ENCODE peak calls at places on chromosomes 3 and 15, in eight cellular contexts. F is kidney epithelial cell, G is mucosa of descending colon, J is retinal pigment epithelial cell, O is brain microvascular endothelial cell, Q is DND-41, R is lower leg skin, M is H7. B is an unnamed sample.

GRCh38 chr3:55935241-55935640 is 448.1 kb upstream of the WNT5A start:
- DNase-seq in F (no peak), G (no peak), J (no peak), O (no peak), Q (no peak), R (no peak), M (no peak), B (no peak)

GRCh38 chr3:61371123-61371522 is 119.9 kb upstream of the FHIT start:
- DNase-seq in F (no peak), G (no peak), J (no peak), O (peak; percentile 6), Q (peak; percentile 46), R (no peak), M (peak; percentile 18), B (peak; percentile 7)

GRCh38 chr3:126181398-126181725 is 976 bp upstream of the ALDH1L1 start:
- DNase-seq in F (no peak), G (no peak), J (no peak), O (no peak), Q (no peak), R (no peak), M (no peak), B (no peak)

GRCh38 chr3:46725663-46726314 is 8.1 kb upstream of the PRSS50 start:
- DNase-seq in F (no peak), G (no peak), J (peak; percentile 5), O (no peak), Q (no peak), R (no peak), M (no peak), B (no peak)

GRCh38 chr3:33663042-33663441 is 55.0 kb downstream of the CLASP2 start:
- DNase-seq in F (no peak), G (no peak), J (no peak), O (no peak), Q (no peak), R (no peak), M (no peak), B (no peak)

GRCh38 chr15:59116141-59116540 is 11.2 kb downstream of the CCNB2 start:
- DNase-seq in F (no peak), G (no peak), J (no peak), O (no peak), Q (no peak), R (no peak), M (no peak), B (no peak)

GRCh38 chr3:24318668-24319287 is 175.9 kb downstream of the THRB start:
- DNase-seq in F (no peak), G (no peak), J (peak; percentile 35), O (peak; percentile 45), Q (no peak), R (no peak), M (no peak), B (no peak)

GRCh38 chr15:38002883-38003477 is 68.5 kb downstream of the TMCO5A start:
- DNase-seq in F (peak; percentile 57), G (peak; percentile 47), J (peak; percentile 34), O (peak; percentile 85), Q (no peak), R (no peak), M (peak; percentile 44), B (peak; percentile 62)

GRCh38 chr3:121998588-121999473 is 23.2 kb downstream of the ILDR1 start:
- DNase-seq in F (no peak), G (no peak), J (no peak), O (no peak), Q (no peak), R (no peak), M (no peak), B (no peak)

GRCh38 chr3:58434990-58435389 is 1.4 kb upstream of the PDHB start:
- DNase-seq in F (no peak), G (no peak), J (no peak), O (peak; percentile 32), Q (no peak), R (no peak), M (peak; percentile 73), B (no peak)

GRCh38 chr3:121545049-121545563 is 682 bp downstream of the POLQ start:
- DNase-seq in F (no peak), G (no peak), J (no peak), O (peak; percentile 3), Q (no peak), R (no peak), M (peak; percentile 59), B (peak; percentile 28)

GRCh38 chr3:77652624-77653023 is 612.7 kb downstream of the ROBO2 start:
- DNase-seq in F (no peak), G (no peak), J (no peak), O (no peak), Q (no peak), R (no peak), M (no peak), B (no peak)

GRCh38 chr3:132038198-132038825 is 3.5 kb upstream of the CPNE4 start:
- DNase-seq in F (no peak), G (no peak), J (no peak), O (no peak), Q (no peak), R (no peak), M (peak; percentile 60), B (peak; percentile 13)

GRCh38 chr3:23863060-23863459 is 53.7 kb downstream of the NKIRAS1 start:
- DNase-seq in F (no peak), G (no peak), J (no peak), O (no peak), Q (no peak), R (no peak), M (no peak), B (no peak)

GRCh38 chr3:100954990-100955389 is 38.2 kb downstream of the ABI3BP start:
- DNase-seq in F (no peak), G (no peak), J (peak; percentile 28), O (peak; percentile 95), Q (no peak), R (peak; percentile 80), M (no peak), B (no peak)

GRCh38 chr3:44348993-44349392 is 10.4 kb downstream of the TCAIM start:
- DNase-seq in F (no peak), G (no peak), J (no peak), O (no peak), Q (no peak), R (no peak), M (no peak), B (no peak)
- H3K4me3 ChIP-seq in F (no peak overlapping the region), G (no peak overlapping the region), J (no peak overlapping the region), O (no peak overlapping the region), Q (no peak overlapping the region), R (no peak overlapping the region), M (no peak overlapping the region), B (no peak overlapping the region)

DNA sequence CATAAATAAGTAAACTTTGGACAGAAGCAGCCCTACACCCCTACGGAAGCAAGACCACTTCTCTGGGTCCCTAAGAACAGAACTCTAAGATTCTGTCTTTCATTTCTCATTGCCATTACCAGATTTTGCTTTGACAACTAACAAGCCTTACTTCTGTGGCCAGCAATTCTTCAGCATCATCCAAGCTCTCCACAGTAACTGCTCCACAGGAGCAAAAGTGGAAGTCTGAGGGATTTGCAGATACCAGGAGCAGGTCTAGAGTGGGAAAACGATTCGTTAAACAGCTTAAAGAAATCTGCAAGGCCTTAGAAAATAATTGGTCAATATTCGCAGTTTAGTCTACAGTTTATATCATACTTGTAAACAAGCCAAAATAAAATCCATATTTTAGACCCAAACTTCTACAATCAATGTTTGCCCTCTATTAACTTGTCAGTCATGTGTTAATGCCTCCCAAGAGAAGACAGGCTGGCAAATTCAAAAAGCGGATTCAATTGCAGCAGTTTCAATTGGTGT is 24.1 kb downstream of the MYH15 start:
- DNase-seq in F (no peak), G (no peak), J (no peak), O (no peak), Q (no peak), R (no peak), M (no peak), B (no peak)
- H3K4me3 ChIP-seq in F (no peak overlapping the region), G (no peak overlapping the region), J (no peak overlapping the region), O (no peak overlapping the region), Q (no peak overlapping the region), R (no peak overlapping the region), M (no peak overlapping the region), B (no peak overlapping the region)

GRCh38 chr15:45118131-45118588 is 4.0 kb downstream of the DUOXA2 start:
- DNase-seq in F (peak; percentile 53), G (peak; percentile 79), J (peak; percentile 58), O (peak; percentile 87), Q (peak; percentile 83), R (peak; percentile 82), M (peak; percentile 95), B (peak; percentile 88)
- H3K4me3 ChIP-seq in F (no peak overlapping the region), G (no peak overlapping the region), J (no peak overlapping the region), O (peak overlapping the region; percentile 5), Q (no peak overlapping the region), R (no peak overlapping the region), M (peak overlapping the region; percentile 18), B (no peak overlapping the region)

DNA sequence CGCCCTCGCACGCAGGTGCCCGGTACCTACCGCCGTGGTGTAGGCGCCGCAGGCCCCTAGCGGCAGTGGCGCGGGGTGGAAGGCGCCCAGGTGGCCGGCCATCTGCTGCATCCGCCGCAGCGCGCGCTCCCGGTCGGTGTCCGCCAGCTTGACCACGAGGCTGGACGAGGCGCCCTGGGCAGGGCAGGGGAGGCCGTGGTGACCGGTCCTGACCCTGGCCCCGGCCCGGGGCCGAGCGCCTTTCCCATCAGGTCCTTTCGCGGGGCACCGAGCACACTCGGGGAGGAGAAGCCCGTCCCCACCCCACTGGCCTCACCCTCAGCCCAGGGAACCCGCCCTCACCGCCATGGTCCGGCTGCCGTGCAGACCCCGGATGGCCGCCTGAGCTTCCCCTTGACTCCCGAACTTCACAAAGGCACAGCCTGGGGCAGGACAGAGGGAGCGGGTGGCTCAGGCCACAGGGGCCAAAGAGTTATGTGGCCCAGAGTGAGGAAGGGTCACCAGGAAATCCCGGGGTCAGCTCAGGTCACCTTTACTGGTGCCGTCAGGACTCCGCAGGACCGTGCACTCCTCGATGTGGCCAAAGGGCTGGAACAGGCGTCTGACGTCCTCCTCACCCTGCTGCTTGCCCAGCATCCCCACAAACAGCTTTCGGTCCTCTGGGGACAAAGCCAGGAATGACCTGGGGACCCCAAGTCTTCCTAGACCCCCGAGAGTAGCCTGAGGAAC is 17.4 kb upstream of the PARP6 start:
- DNase-seq in F (no peak), G (no peak), J (no peak), O (no peak), Q (no peak), R (no peak), M (peak; percentile 52), B (no peak)
- H3K4me3 ChIP-seq in F (no peak overlapping the region), G (no peak overlapping the region), J (no peak overlapping the region), O (no peak overlapping the region), Q (no peak overlapping the region), R (no peak overlapping the region), M (no peak overlapping the region), B (no peak overlapping the region)

DNA sequence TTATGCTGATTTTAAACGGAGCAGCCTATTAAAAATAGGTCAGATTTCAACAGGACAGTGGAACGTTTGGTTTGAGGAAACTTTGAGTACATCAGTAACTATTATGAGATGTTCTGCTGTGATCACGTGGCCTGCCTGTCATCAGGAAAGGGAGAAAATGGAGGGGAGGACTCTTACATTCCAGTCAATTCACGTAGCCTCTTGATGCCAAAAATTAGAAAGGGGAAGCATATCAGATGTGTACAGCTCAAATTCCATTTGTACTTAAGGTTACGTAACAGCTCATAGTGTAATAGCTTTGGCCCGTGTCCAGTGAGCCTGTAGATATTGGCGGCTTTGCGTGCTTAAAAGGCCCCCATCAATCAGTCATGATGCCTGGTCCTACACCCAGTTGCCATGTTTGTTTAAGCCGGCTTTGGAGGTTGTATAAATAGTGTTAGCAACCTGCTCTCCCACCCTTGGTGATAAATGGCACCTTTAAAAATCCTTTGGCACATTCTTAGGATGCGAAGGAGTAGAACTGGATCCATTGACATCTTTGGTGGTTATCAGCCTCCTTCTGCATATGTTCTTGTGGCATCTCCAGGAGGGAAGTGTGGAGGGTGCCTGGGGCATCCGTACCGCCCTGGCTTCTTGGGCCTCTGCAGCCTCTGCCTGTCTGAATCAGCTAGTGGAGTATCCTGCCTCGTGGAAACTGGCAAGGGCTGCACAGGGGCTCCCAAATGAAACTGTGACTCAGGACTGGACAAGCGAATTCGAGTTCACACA is 163.9 kb downstream of the THSD4 start:
- DNase-seq in F (peak; percentile 78), G (no peak), J (peak; percentile 95), O (peak; percentile 98), Q (no peak), R (peak; percentile 74), M (no peak), B (peak; percentile 94)
- H3K4me3 ChIP-seq in F (no peak overlapping the region), G (no peak overlapping the region), J (no peak overlapping the region), O (no peak overlapping the region), Q (no peak overlapping the region), R (no peak overlapping the region), M (no peak overlapping the region), B (no peak overlapping the region)

B was measured in small intestine.